ENCODE peak calls at places on chromosome 18, in four cellular contexts. One of them, this sample, is unnamed.

GRCh38 chr18:74635202-74635969 is 37.7 kb downstream of the ZNF407 start:
- DNase-seq in HCT116: no peak
- DNase-seq in aorta: no peak
- DNase-seq in adrenal gland: no peak
- DNase-seq in this sample: no peak

GRCh38 chr18:37430346-37431076 is 135.1 kb downstream of the CELF4 start:
- DNase-seq in HCT116: no peak
- DNase-seq in aorta: no peak
- DNase-seq in adrenal gland: no peak
- DNase-seq in this sample: no peak

GRCh38 chr18:23377669-23378469 is 75.2 kb upstream of the RIOK3 start:
- DNase-seq in aorta: no peak
- DNase-seq in HCT116: peak
- DNase-seq in adrenal gland: peak
- DNase-seq in this sample: no peak

GRCh38 chr18:10851824-10852225 is 297.5 kb downstream of the PIEZO2 start:
- DNase-seq in aorta: no peak
- DNase-seq in adrenal gland: no peak
- DNase-seq in HCT116: peak
- DNase-seq in this sample: no peak

GRCh38 chr18:60130289-60130688 is 230.5 kb downstream of the PMAIP1 start:
- DNase-seq in HCT116: no peak
- DNase-seq in aorta: no peak
- DNase-seq in adrenal gland: no peak
- DNase-seq in this sample: no peak

GRCh38 chr18:13147146-13147545 is 71.4 kb upstream of the LDLRAD4 start:
- DNase-seq in aorta: no peak
- DNase-seq in adrenal gland: no peak
- DNase-seq in HCT116: no peak
- DNase-seq in this sample: no peak

GRCh38 chr18:51498085-51498855 is 300.8 kb upstream of the MEX3C start:
- DNase-seq in HCT116: no peak
- DNase-seq in adrenal gland: no peak
- DNase-seq in aorta: no peak
- DNase-seq in this sample: no peak

GRCh38 chr18:2921778-2922177 is 75.0 kb downstream of the EMILIN2 start:
- DNase-seq in adrenal gland: no peak
- DNase-seq in HCT116: no peak
- DNase-seq in aorta: no peak
- DNase-seq in this sample: peak

GRCh38 chr18:23852236-23853045 is 162.1 kb upstream of the TTC39C start:
- DNase-seq in adrenal gland: no peak
- DNase-seq in HCT116: no peak
- DNase-seq in aorta: no peak
- DNase-seq in this sample: no peak

GRCh38 chr18:61635901-61636528 is 256.8 kb downstream of the RNF152 start:
- DNase-seq in adrenal gland: peak
- DNase-seq in HCT116: peak
- DNase-seq in aorta: no peak
- DNase-seq in this sample: peak

GRCh38 chr18:36825526-36825925 is 3.3 kb downstream of the TPGS2 start:
- DNase-seq in HCT116: no peak
- DNase-seq in adrenal gland: no peak
- DNase-seq in aorta: no peak
- DNase-seq in this sample: no peak

GRCh38 chr18:3998698-3999333 is 456.3 kb downstream of the DLGAP1 start:
- DNase-seq in aorta: no peak
- DNase-seq in adrenal gland: peak
- DNase-seq in HCT116: peak
- DNase-seq in this sample: peak

GRCh38 chr18:9753863-9754262 is 45.8 kb downstream of the RAB31 start:
- DNase-seq in adrenal gland: no peak
- DNase-seq in aorta: no peak
- DNase-seq in HCT116: no peak
- DNase-seq in this sample: no peak

GRCh38 chr18:10718809-10719208 is 193.0 kb downstream of the NAPG start:
- DNase-seq in adrenal gland: no peak
- DNase-seq in aorta: no peak
- DNase-seq in HCT116: no peak
- DNase-seq in this sample: no peak

GRCh38 chr18:9082763-9083510 is 19.6 kb upstream of the NDUFV2 start:
- DNase-seq in adrenal gland: no peak
- DNase-seq in HCT116: no peak
- DNase-seq in aorta: no peak
- DNase-seq in this sample: no peak

GRCh38 chr18:11357678-11358077 is 208.3 kb upstream of the PIEZO2 start:
- DNase-seq in HCT116: no peak
- DNase-seq in aorta: no peak
- DNase-seq in adrenal gland: no peak
- DNase-seq in this sample: no peak

GRCh38 chr18:10381951-10382350 is 72.5 kb upstream of the APCDD1 start:
- DNase-seq in HCT116: no peak
- DNase-seq in adrenal gland: no peak
- DNase-seq in aorta: no peak
- DNase-seq in this sample: no peak

GRCh38 chr18:79537758-79538157 is 141.8 kb upstream of the CTDP1 start:
- DNase-seq in aorta: peak
- DNase-seq in HCT116: no peak
- DNase-seq in adrenal gland: no peak
- DNase-seq in this sample: no peak

GRCh38 chr18:23812566-23813440 is 123.5 kb downstream of the LAMA3 start:
- DNase-seq in HCT116: peak
- DNase-seq in adrenal gland: no peak
- DNase-seq in aorta: no peak
- DNase-seq in this sample: no peak

GRCh38 chr18:67864677-67865340 is 348.3 kb upstream of the DSEL start:
- DNase-seq in aorta: no peak
- DNase-seq in HCT116: no peak
- DNase-seq in adrenal gland: no peak
- DNase-seq in this sample: no peak

GRCh38 chr18:44198296-44199284 is 482.1 kb upstream of the SETBP1 start:
- DNase-seq in HCT116: no peak
- DNase-seq in adrenal gland: no peak
- DNase-seq in aorta: peak
- DNase-seq in this sample: peak

GRCh38 chr18:4394700-4395099 is 60.4 kb downstream of the DLGAP1 start:
- DNase-seq in HCT116: no peak
- DNase-seq in aorta: no peak
- DNase-seq in adrenal gland: no peak
- DNase-seq in this sample: no peak

GRCh38 chr18:33424266-33424946 is 16.1 kb downstream of the CCDC178 start:
- DNase-seq in aorta: no peak
- DNase-seq in adrenal gland: no peak
- DNase-seq in HCT116: no peak
- DNase-seq in this sample: no peak

GRCh38 chr18:55290898-55291297 is 297.1 kb downstream of the TCF4 start:
- DNase-seq in aorta: no peak
- DNase-seq in adrenal gland: no peak
- DNase-seq in HCT116: no peak
- DNase-seq in this sample: no peak

GRCh38 chr18:74411475-74411874 is 45.6 kb downstream of the DIPK1C start:
- DNase-seq in aorta: peak
- DNase-seq in HCT116: no peak
- DNase-seq in adrenal gland: no peak
- DNase-seq in this sample: no peak

GRCh38 chr18:26350961-26351360 is 124.7 kb downstream of the TAF4B start:
- DNase-seq in HCT116: no peak
- DNase-seq in adrenal gland: no peak
- DNase-seq in aorta: no peak
- DNase-seq in this sample: no peak
- H3K4me3 ChIP-seq in HCT116: no peak
- H3K4me3 ChIP-seq in adrenal gland: no peak
- H3K4me3 ChIP-seq in aorta: no peak
- H3K4me3 ChIP-seq in this sample: no peak

DNA sequence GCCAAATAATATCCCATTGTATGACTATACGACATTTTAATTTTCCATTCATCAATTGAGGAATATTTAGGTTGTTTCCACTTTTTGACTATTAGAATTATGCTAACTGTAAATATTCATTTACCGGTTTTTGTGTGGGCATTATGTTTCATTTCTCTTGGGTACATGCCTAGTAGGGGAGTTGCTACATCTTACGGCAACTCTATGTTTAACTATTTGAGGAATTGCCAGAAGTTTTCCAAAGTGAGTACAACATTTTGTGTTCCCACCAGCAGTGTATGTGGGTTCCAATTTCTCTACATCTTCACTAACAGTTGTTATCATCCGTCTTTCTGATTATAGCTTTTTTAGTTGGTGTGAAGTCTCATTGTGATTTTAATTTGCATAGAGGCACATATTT is 1.6 kb upstream of the KDSR start:
- DNase-seq in aorta: no peak
- DNase-seq in HCT116: no peak
- DNase-seq in adrenal gland: no peak
- DNase-seq in this sample: no peak
- H3K4me3 ChIP-seq in aorta: no peak
- H3K4me3 ChIP-seq in HCT116: peak
- H3K4me3 ChIP-seq in adrenal gland: no peak
- H3K4me3 ChIP-seq in this sample: no peak

GRCh38 chr18:42533010-42533409 is 578.0 kb downstream of the PIK3C3 start:
- DNase-seq in HCT116: no peak
- DNase-seq in aorta: no peak
- DNase-seq in adrenal gland: no peak
- DNase-seq in this sample: no peak
- H3K4me3 ChIP-seq in HCT116: no peak
- H3K4me3 ChIP-seq in aorta: no peak
- H3K4me3 ChIP-seq in adrenal gland: no peak
- H3K4me3 ChIP-seq in this sample: no peak

GRCh38 chr18:76524900-76525698 is 30.1 kb upstream of the ZNF516 start:
- DNase-seq in aorta: no peak
- DNase-seq in HCT116: no peak
- DNase-seq in adrenal gland: peak
- DNase-seq in this sample: no peak
- H3K4me3 ChIP-seq in aorta: peak
- H3K4me3 ChIP-seq in HCT116: peak
- H3K4me3 ChIP-seq in adrenal gland: no peak
- H3K4me3 ChIP-seq in this sample: peak

GRCh38 chr18:47422524-47422923 is 171.1 kb upstream of the SKOR2 start:
- DNase-seq in HCT116: no peak
- DNase-seq in adrenal gland: peak
- DNase-seq in aorta: no peak
- DNase-seq in this sample: no peak

GRCh38 chr18:47418746-47419145 is 167.3 kb upstream of the SKOR2 start:
- DNase-seq in adrenal gland: peak
- DNase-seq in HCT116: no peak
- DNase-seq in aorta: no peak
- DNase-seq in this sample: no peak

GRCh38 chr18:47417807-47418206 is 166.3 kb upstream of the SKOR2 start:
- DNase-seq in aorta: no peak
- DNase-seq in HCT116: no peak
- DNase-seq in adrenal gland: no peak
- DNase-seq in this sample: no peak

GRCh38 chr18:47415888-47416287 is 164.4 kb upstream of the SKOR2 start:
- DNase-seq in HCT116: no peak
- DNase-seq in aorta: no peak
- DNase-seq in adrenal gland: no peak
- DNase-seq in this sample: no peak

DNA sequence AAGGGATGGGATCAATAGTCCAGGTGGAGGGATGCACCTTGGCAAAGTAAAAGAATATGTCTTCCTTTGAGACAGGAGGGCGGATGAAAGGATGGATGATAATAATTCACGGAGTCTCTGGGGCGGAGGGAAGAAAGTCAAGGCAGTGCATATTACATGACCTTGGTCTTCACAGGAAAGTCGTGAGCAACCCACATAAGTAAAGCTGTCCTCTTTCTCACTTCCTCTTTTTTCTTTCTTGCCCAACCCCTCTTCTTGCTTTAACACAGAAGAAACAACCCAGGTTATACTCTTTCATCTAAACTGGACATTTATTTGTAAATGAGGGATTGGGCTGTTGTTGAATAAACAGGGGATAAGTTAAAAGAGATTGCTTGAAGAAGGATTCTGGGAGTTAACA is 168.7 kb upstream of the SKOR2 start:
- DNase-seq in HCT116: no peak
- DNase-seq in aorta: no peak
- DNase-seq in adrenal gland: no peak
- DNase-seq in this sample: no peak
- H3K4me3 ChIP-seq in HCT116: no peak
- H3K4me3 ChIP-seq in aorta: no peak
- H3K4me3 ChIP-seq in adrenal gland: no peak
- H3K4me3 ChIP-seq in this sample: no peak